ENCODE peak calls at places on chromosomes 1 and 21, in six cellular contexts. F is heart right ventricle, R is cardiac muscle cell, D is colonic mucosa, H is PC-3, P is adrenal gland. S is an unnamed sample. For H3K4me1, the result is how much of the 10 kb centered on the place peaks cover.

GRCh38 chr1:8598783-8599182 is 218.7 kb downstream of the RERE start:
- DNase-seq in F (peak), R (peak), D (no peak), H (no peak), P (no peak), S (no peak)

GRCh38 chr1:53617382-53618217 is 121.4 kb downstream of the GLIS1 start:
- DNase-seq in F (no peak), R (no peak), D (no peak), H (no peak), P (peak), S (no peak)

GRCh38 chr1:245797592-245798366 is 643.0 kb downstream of the KIF26B start:
- DNase-seq in F (no peak), R (peak), D (no peak), H (peak), P (peak), S (no peak)

GRCh38 chr1:204307334-204307883 is 52.3 kb downstream of the PLEKHA6 start:
- DNase-seq in F (no peak), R (peak), D (no peak), H (no peak), P (no peak), S (peak)

GRCh38 chr1:185934476-185935189 is 200.4 kb downstream of the HMCN1 start:
- DNase-seq in F (no peak), R (peak), D (no peak), H (no peak), P (no peak), S (no peak)

GRCh38 chr1:164719676-164720075 is 160.7 kb downstream of the PBX1 start:
- DNase-seq in F (no peak), R (no peak), D (no peak), H (no peak), P (no peak), S (no peak)

GRCh38 chr1:24923485-24924113 is 6.5 kb downstream of the RUNX3 start:
- DNase-seq in F (no peak), R (no peak), D (no peak), H (no peak), P (no peak), S (no peak)

GRCh38 chr1:160522622-160523345 is at the start of gene SLAMF6:
- DNase-seq in F (no peak), R (no peak), D (peak), H (no peak), P (no peak), S (no peak)

GRCh38 chr1:107574044-107574443 is 390.9 kb downstream of the VAV3 start:
- DNase-seq in F (no peak), R (no peak), D (no peak), H (no peak), P (no peak), S (no peak)

GRCh38 chr1:230568008-230568407 is 74.3 kb upstream of the COG2 start:
- DNase-seq in F (no peak), R (peak), D (peak), H (peak), P (no peak), S (no peak)

GRCh38 chr1:201254625-201255469 is 28.5 kb upstream of the PKP1 start:
- DNase-seq in F (peak), R (peak), D (peak), H (peak), P (peak), S (peak)

GRCh38 chr1:53697671-53698380 is 41.1 kb downstream of the GLIS1 start:
- DNase-seq in F (no peak), R (peak), D (no peak), H (peak), P (peak), S (no peak)

GRCh38 chr21:45554477-45555175 is 12.4 kb upstream of the SLC19A1 start:
- DNase-seq in F (peak), R (peak), D (peak), H (peak), P (peak), S (peak)

DNA sequence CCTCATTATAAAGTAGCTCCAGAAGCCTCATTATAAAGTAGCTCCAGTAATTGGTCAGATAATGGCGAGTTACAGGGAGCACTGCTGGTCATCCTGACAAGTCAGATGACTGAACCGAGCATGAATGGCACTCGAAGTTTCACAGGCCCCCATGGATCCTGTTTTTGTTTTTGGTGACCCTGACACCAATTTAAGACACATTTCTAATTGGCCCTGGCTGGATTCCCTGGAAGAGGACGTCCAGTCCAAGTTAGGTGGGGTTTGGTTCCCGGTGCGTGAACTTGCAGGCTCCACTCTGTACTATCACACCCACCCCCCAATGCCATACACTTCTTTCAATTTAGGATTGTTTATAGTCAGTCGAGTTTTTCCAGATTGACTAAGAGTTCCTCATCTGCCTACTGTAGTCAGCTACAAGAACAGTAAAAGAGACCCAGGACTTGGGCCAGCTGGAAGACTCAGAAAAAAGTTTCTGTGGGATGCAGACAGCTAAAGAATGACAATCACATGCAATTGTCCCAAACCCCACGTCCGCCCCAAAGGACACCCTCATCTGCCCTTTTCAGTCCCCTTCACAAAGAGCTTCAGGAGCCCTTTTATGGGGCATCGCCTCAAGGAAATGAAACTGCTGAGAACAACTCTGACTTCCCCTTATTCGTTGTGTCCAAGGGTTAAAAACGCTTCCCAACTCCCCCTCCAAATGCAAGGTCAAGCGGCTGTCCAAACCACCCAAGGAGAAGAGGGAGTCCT is 2.7 kb downstream of the DHRS3 start:
- DNase-seq in F (no peak), R (no peak), D (peak), H (peak), P (no peak), S (no peak)
- H3K4me3 ChIP-seq in F (peak), R (peak), D (peak), H (peak), P (peak), S (peak)

DNA sequence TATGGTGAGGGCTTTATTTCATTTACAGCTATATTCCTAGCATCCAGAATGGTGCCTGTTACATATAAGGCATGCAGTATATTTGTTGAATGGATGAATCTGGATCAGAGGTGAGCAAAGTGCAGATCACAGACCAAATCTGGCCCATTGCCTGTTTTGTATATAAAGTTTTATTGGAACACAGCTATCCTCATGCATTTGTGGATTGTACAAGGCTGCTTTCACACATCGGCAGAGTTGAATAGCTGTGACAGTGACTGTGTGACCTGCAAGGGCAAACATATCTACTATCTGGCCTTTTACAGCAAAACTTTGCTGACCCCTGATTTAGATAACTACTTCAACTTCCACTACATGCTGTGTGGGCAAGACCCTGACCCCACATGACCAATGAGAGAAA is 54.0 kb upstream of the MRPS6 start:
- DNase-seq in F (no peak), R (no peak), D (no peak), H (no peak), P (no peak), S (no peak)
- H3K4me1 ChIP-seq in F (under half), R (under half), D (under half), H (under half), P (under half), S (under half)

DNA sequence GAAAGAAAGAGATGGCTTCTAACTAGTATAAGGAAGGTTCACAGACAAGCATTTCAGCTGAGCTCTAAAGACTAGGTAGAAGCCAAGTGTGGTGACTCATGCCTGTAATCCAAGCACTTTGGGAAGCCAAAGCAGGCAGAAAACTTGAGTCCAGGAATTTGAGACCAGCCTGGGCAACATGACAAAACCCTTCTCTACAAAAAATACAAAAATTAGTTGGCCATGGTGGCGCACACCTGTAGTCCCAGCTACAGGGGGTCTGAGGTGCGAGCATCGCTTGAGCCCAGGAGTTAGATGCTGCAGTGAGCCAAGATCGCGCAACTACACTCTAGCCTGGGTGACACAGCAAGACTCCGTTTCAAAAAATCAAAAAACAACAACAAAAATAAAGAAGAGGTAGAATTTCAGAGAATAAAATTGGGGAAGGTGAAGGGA is 27.8 kb downstream of the FBXO42 start:
- DNase-seq in F (no peak), R (peak), D (no peak), H (peak), P (peak), S (no peak)
- H3K27ac ChIP-seq in F (peak), R (no peak), D (no peak), H (no peak), P (no peak), S (peak)

DNA sequence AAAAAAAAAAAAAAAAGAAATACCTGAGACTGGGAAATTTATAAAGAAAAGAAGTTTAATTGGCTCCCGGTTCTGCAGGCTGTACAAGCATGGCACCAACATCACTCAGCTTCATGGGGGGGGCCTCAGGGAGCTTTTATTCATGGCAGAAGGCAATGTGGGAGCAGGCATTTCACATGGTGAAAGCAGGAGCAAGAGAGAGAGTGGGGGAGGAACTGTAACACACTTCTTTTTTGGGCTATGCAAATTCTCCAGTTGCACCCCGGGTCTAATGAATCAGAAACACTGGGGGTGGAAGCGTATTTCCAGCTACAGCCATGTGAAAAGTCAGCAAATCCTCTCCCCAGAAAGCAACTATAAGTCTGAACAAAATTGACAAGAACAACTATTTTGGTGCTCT is 11.8 kb upstream of the SOD1 start:
- DNase-seq in F (no peak), R (no peak), D (no peak), H (no peak), P (no peak), S (no peak)
- H3K4me3 ChIP-seq in F (no peak), R (no peak), D (no peak), H (no peak), P (no peak), S (no peak)

DNA sequence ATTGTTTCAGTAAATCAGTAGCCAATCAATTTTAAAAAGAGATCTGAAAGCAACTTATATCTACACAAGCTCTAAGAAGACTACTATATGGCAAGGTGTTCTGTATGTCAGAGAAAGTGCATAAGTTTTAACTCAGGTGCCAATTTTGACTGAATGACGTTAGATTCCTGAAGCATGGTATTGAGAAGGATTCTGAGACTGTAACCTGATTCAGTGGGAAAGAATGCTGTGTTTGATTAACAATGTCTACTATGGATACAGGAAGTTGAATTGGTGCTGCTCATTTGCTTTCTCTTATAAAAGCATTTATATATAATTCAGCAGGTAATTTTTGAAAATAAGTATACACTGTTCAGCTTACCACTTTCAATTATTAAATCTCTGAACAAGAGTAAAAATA is 156.3 kb downstream of the PAPPA2 start:
- DNase-seq in F (no peak), R (no peak), D (no peak), H (no peak), P (no peak), S (no peak)
- H3K4me1 ChIP-seq in F (under half), R (under half), D (under half), H (under half), P (under half), S (under half)

DNA sequence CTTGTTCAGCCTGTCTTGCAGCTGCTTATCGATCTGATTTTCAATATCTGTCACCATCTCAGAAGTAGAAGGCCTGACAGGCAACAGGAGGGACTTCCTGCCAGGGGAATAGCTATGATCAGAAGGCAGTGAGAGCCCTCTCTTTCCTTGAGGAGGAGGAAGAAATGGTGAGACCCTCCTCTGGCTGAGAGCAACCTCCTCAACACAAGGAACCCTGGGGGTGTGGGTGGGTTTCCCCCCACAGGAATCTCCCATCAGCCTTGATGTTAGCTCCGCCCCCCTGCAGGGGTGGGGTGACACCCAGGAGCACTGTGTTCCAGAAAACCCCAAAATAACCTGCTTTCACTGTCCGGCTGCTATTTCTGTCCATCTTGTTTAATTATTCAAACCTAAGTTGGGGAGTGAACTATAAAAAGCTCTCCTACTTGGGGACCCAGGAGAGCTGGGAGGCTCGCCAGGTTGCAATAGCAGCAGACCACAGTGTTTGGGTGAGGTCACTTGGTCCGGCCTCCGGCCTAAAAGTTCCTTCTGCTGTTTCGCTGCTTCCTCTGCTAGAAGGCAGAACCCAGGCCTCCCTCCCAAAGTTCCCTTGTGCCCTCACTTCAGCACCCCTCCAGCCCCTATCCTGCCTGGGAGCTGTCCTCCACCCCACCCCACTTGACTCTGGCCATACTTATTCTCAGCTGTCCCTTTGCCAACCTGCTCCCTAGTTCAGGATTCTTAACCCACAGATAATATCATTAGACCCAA is 7.8 kb upstream of the MEF2D start:
- DNase-seq in F (peak), R (peak), D (peak), H (no peak), P (peak), S (peak)
- H3K27ac ChIP-seq in F (peak), R (peak), D (peak), H (no peak), P (no peak), S (peak)

DNA sequence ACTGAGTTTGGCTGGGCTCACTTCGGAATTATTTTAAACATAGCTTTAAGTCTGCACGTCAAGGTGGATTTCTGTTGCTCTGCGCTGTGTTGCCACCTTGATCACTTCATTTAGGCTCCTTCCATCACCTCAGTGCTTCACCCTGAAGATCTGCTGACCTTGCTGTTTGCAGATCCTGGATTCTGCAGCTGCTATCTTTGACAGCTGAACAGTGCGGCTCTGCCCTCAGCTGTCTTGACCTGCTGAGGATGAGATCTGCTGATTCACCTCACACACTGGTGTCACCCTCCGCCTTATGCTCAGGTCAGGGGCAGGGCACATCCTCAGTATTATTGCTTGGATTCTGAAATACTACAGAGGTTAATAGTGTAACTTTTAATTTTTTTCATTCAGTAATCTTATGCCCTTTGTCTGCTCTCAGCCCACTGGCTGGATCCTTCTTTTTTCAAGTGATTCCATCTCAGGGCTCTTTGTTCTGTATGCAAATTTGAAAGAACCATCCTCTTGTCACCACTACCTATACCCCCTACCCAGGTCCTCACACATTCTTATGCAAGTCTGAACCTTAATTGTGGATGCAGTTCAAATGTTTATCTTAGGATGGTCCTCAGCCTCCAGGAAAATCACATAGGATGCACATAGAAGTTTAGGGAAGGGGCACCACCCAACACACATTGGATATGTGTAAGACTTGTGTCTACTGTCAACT is 364.0 kb downstream of the OLFM3 start:
- DNase-seq in F (no peak), R (no peak), D (no peak), H (no peak), P (no peak), S (no peak)
- H3K4me3 ChIP-seq in F (no peak), R (no peak), D (no peak), H (no peak), P (no peak), S (no peak)

S was measured in left ventricle myocardium inferior.